ENCODE peak calls at places on chromosomes 1 and 21, in nine cellular contexts. I is mesothelial cell of epicardium; B is WTC11; H is activated CD8-positive, alpha-beta memory T cell treated with anti-CD3 and anti-CD28 coated beads for 1 hour; D is EL; O is left colon; J is caudate nucleus; E is AG20443; L is stimulated activated CD4-positive, alpha-beta T cell treated with anti-CD3 and anti-CD28 coated beads, Interleukin-4, amount 100 ng/mL, for 1 hour. P is an unnamed sample.

GRCh38 chr1:23422955-23423354 is 1.6 kb downstream of the TCEA3 start:
- DNase-seq in L (no peak), H (no peak), B (no peak), J (no peak), E (no peak), O (no peak), D (peak; percentile 11), I (no peak), P (peak; percentile 29)

GRCh38 chr1:101181930-101182329 is 54.9 kb upstream of the S1PR1 start:
- DNase-seq in I (no peak), L (no peak), O (no peak), B (no peak), D (peak; percentile 69), J (no peak), H (no peak), E (no peak), P (no peak)

GRCh38 chr1:232352366-232352765 is 277.6 kb downstream of the SIPA1L2 start:
- DNase-seq in D (no peak), O (no peak), J (no peak), B (no peak), L (no peak), H (no peak), E (no peak), I (no peak), P (no peak)

GRCh38 chr1:230165526-230165925 is 98.5 kb downstream of the GALNT2 start:
- DNase-seq in L (no peak), I (no peak), H (no peak), B (no peak), E (no peak), J (no peak), O (no peak), D (no peak), P (no peak)

GRCh38 chr1:8736927-8737326 is 80.5 kb downstream of the RERE start:
- DNase-seq in D (no peak), H (no peak), J (no peak), L (no peak), O (no peak), B (no peak), I (no peak), E (no peak), P (no peak)

GRCh38 chr1:206461602-206462455 is 8.4 kb upstream of the IKBKE start:
- DNase-seq in D (peak; percentile 73), O (no peak), E (peak; percentile 79), L (peak; percentile 62), H (peak; percentile 42), I (peak; percentile 79), J (peak; percentile 29), B (peak; percentile 78), P (peak; percentile 57)

GRCh38 chr1:151006331-151007052 is at the start of gene MINDY1:
- DNase-seq in I (peak; percentile 70), J (peak; percentile 78), O (peak; percentile 84), H (no peak), L (peak; percentile 26), B (peak; percentile 73), E (peak; percentile 86), D (peak; percentile 85), P (peak; percentile 91)

GRCh38 chr21:39728341-39728740 is 16.6 kb upstream of the IGSF5 start:
- DNase-seq in E (no peak), B (no peak), O (no peak), H (no peak), D (no peak), J (no peak), L (no peak), I (no peak), P (no peak)

GRCh38 chr1:12542138-12542465 is 75.9 kb downstream of the DHRS3 start:
- DNase-seq in B (no peak), E (no peak), D (no peak), O (no peak), H (no peak), L (no peak), J (no peak), I (no peak), P (no peak)

GRCh38 chr1:23751050-23751814 is 8.0 kb downstream of the ELOA start:
- DNase-seq in O (no peak), J (no peak), I (no peak), D (peak; percentile 61), B (peak; percentile 44), E (peak; percentile 78), L (peak; percentile 17), H (no peak), P (peak; percentile 71)

GRCh38 chr1:183871568-183871967 is 66.6 kb downstream of the RGL1 start:
- DNase-seq in H (no peak), L (no peak), O (no peak), B (no peak), E (no peak), D (no peak), J (no peak), I (no peak), P (no peak)

GRCh38 chr1:185567006-185567405 is 167.2 kb upstream of the HMCN1 start:
- DNase-seq in B (no peak), O (no peak), E (no peak), J (no peak), I (no peak), H (peak; percentile 17), L (no peak), D (peak; percentile 39), P (no peak)

GRCh38 chr1:59985901-59986735 is 59.5 kb upstream of the CYP2J2 start:
- DNase-seq in H (no peak), L (no peak), B (peak; percentile 26), O (no peak), J (peak; percentile 74), I (no peak), E (peak; percentile 78), D (peak; percentile 3), P (no peak)

GRCh38 chr1:147611021-147611426 is 59.3 kb downstream of the ACP6 start:
- DNase-seq in L (no peak), E (no peak), J (no peak), H (no peak), I (no peak), B (no peak), O (no peak), D (no peak), P (no peak)

GRCh38 chr21:35606578-35606977 is 453.7 kb downstream of the SETD4 start:
- DNase-seq in L (no peak), H (no peak), J (no peak), B (no peak), I (no peak), E (no peak), D (no peak), O (no peak), P (no peak)

GRCh38 chr1:211492511-211493132 is 660 bp upstream of the RD3 start:
- DNase-seq in L (no peak), D (no peak), O (no peak), H (no peak), I (no peak), J (no peak), B (no peak), E (peak; percentile 28), P (no peak)

GRCh38 chr1:41341756-41342562 is 19.3 kb upstream of the FOXO6 start:
- DNase-seq in H (no peak), I (peak; percentile 35), J (no peak), D (no peak), L (no peak), E (no peak), O (peak; percentile 63), B (no peak), P (peak; percentile 74)

GRCh38 chr1:22671999-22672398 is 19.0 kb downstream of the C1QB start:
- DNase-seq in B (no peak), O (no peak), E (no peak), D (no peak), J (no peak), I (no peak), L (no peak), H (no peak), P (no peak)

GRCh38 chr1:159076753-159077656 is at the start of gene AIM2:
- DNase-seq in D (peak; percentile 69), H (peak; percentile 70), O (peak; percentile 34), L (peak; percentile 93), I (no peak), J (no peak), E (peak; percentile 31), B (no peak), P (no peak)

GRCh38 chr1:30758785-30759380 is 1.3 kb upstream of the LAPTM5 start:
- DNase-seq in L (no peak), B (no peak), D (peak; percentile 40), H (no peak), I (no peak), E (no peak), J (no peak), O (no peak), P (no peak)

GRCh38 chr1:53592985-53593757 is 134.0 kb downstream of the DMRTB1 start:
- DNase-seq in J (no peak), B (no peak), H (no peak), D (no peak), O (no peak), E (no peak), I (no peak), L (no peak), P (no peak)

GRCh38 chr1:11046625-11047365 is at the start of gene MASP2:
- DNase-seq in H (no peak), O (no peak), E (no peak), J (no peak), D (no peak), L (no peak), I (no peak), B (no peak), P (no peak)

GRCh38 chr1:20184997-20185833 is 681 bp upstream of the UBXN10 start:
- DNase-seq in B (no peak), J (no peak), H (no peak), E (no peak), L (peak; percentile 33), O (no peak), I (no peak), D (no peak), P (peak; percentile 29)

GRCh38 chr1:91774520-91775203 is 111.3 kb downstream of the TGFBR3 start:
- DNase-seq in L (no peak), E (peak; percentile 73), O (no peak), D (peak; percentile 58), H (no peak), J (no peak), B (no peak), I (no peak), P (no peak)

GRCh38 chr1:77342745-77343144 is 60.9 kb downstream of the AK5 start:
- DNase-seq in I (no peak), B (no peak), D (no peak), E (no peak), O (no peak), J (no peak), L (no peak), H (no peak), P (no peak)

P was measured in ELF-1.